ENCODE peak calls at places on chromosomes 1 and 21, in nine cellular contexts. One of them, this sample, is unnamed.

GRCh38 chr1:7941437-7941793 is 776 bp upstream of the TNFRSF9 start:
- DNase-seq in activated CD8-positive, alpha-beta memory T cell treated with anti-CD3 and anti-CD28 coated beads for 24 hours: no peak
- DNase-seq in body of pancreas: no peak
- DNase-seq in fibroblast of the conjunctiva: no peak
- DNase-seq in epithelial cell of esophagus: no peak
- DNase-seq in SK-N-DZ: no peak
- DNase-seq in A549: no peak
- DNase-seq in Kasumi-1: no peak
- DNase-seq in stimulated activated effector memory CD8-positive, alpha-beta T cell treated with anti-CD3 and anti-CD28 coated beads, Interleukin-12 subunit alpha, Interleukin-12 subunit beta, amount 100 ng/mL, for 72 hours: no peak
- DNase-seq in this sample: no peak

GRCh38 chr1:86906419-86906818 is 7.5 kb downstream of the SELENOF start:
- DNase-seq in activated CD8-positive, alpha-beta memory T cell treated with anti-CD3 and anti-CD28 coated beads for 24 hours: no peak
- DNase-seq in body of pancreas: no peak
- DNase-seq in fibroblast of the conjunctiva: no peak
- DNase-seq in epithelial cell of esophagus: no peak
- DNase-seq in SK-N-DZ: no peak
- DNase-seq in A549: no peak
- DNase-seq in Kasumi-1: peak; percentile 41
- DNase-seq in stimulated activated effector memory CD8-positive, alpha-beta T cell treated with anti-CD3 and anti-CD28 coated beads, Interleukin-12 subunit alpha, Interleukin-12 subunit beta, amount 100 ng/mL, for 72 hours: no peak
- DNase-seq in this sample: no peak

GRCh38 chr1:208433086-208433485 is 188.9 kb upstream of the PLXNA2 start:
- DNase-seq in activated CD8-positive, alpha-beta memory T cell treated with anti-CD3 and anti-CD28 coated beads for 24 hours: no peak
- DNase-seq in body of pancreas: no peak
- DNase-seq in fibroblast of the conjunctiva: no peak
- DNase-seq in epithelial cell of esophagus: peak; percentile 16
- DNase-seq in SK-N-DZ: no peak
- DNase-seq in A549: no peak
- DNase-seq in Kasumi-1: no peak
- DNase-seq in stimulated activated effector memory CD8-positive, alpha-beta T cell treated with anti-CD3 and anti-CD28 coated beads, Interleukin-12 subunit alpha, Interleukin-12 subunit beta, amount 100 ng/mL, for 72 hours: no peak
- DNase-seq in this sample: no peak

GRCh38 chr1:232183802-232184201 is 446.1 kb downstream of the SIPA1L2 start:
- DNase-seq in activated CD8-positive, alpha-beta memory T cell treated with anti-CD3 and anti-CD28 coated beads for 24 hours: no peak
- DNase-seq in body of pancreas: no peak
- DNase-seq in fibroblast of the conjunctiva: no peak
- DNase-seq in epithelial cell of esophagus: peak; percentile 43
- DNase-seq in SK-N-DZ: no peak
- DNase-seq in A549: no peak
- DNase-seq in Kasumi-1: no peak
- DNase-seq in stimulated activated effector memory CD8-positive, alpha-beta T cell treated with anti-CD3 and anti-CD28 coated beads, Interleukin-12 subunit alpha, Interleukin-12 subunit beta, amount 100 ng/mL, for 72 hours: no peak
- DNase-seq in this sample: peak; percentile 4

GRCh38 chr1:181390350-181391080 is 92.8 kb upstream of the CACNA1E start:
- DNase-seq in activated CD8-positive, alpha-beta memory T cell treated with anti-CD3 and anti-CD28 coated beads for 24 hours: no peak
- DNase-seq in body of pancreas: peak; percentile 35
- DNase-seq in fibroblast of the conjunctiva: no peak
- DNase-seq in epithelial cell of esophagus: peak; percentile 21
- DNase-seq in SK-N-DZ: no peak
- DNase-seq in A549: no peak
- DNase-seq in Kasumi-1: no peak
- DNase-seq in stimulated activated effector memory CD8-positive, alpha-beta T cell treated with anti-CD3 and anti-CD28 coated beads, Interleukin-12 subunit alpha, Interleukin-12 subunit beta, amount 100 ng/mL, for 72 hours: no peak
- DNase-seq in this sample: no peak

GRCh38 chr1:204980870-204981405 is 62.1 kb upstream of the CNTN2 start:
- DNase-seq in activated CD8-positive, alpha-beta memory T cell treated with anti-CD3 and anti-CD28 coated beads for 24 hours: no peak
- DNase-seq in body of pancreas: no peak
- DNase-seq in fibroblast of the conjunctiva: no peak
- DNase-seq in epithelial cell of esophagus: no peak
- DNase-seq in SK-N-DZ: no peak
- DNase-seq in A549: no peak
- DNase-seq in Kasumi-1: no peak
- DNase-seq in stimulated activated effector memory CD8-positive, alpha-beta T cell treated with anti-CD3 and anti-CD28 coated beads, Interleukin-12 subunit alpha, Interleukin-12 subunit beta, amount 100 ng/mL, for 72 hours: no peak
- DNase-seq in this sample: no peak

GRCh38 chr21:17901458-17902092 is 82.4 kb upstream of the C21orf91 start:
- DNase-seq in activated CD8-positive, alpha-beta memory T cell treated with anti-CD3 and anti-CD28 coated beads for 24 hours: no peak
- DNase-seq in body of pancreas: no peak
- DNase-seq in fibroblast of the conjunctiva: no peak
- DNase-seq in epithelial cell of esophagus: peak; percentile 51
- DNase-seq in SK-N-DZ: no peak
- DNase-seq in A549: no peak
- DNase-seq in Kasumi-1: peak; percentile 11
- DNase-seq in stimulated activated effector memory CD8-positive, alpha-beta T cell treated with anti-CD3 and anti-CD28 coated beads, Interleukin-12 subunit alpha, Interleukin-12 subunit beta, amount 100 ng/mL, for 72 hours: no peak
- DNase-seq in this sample: no peak

GRCh38 chr1:16249838-16250241 is 12.9 kb upstream of the CPLANE2 start:
- DNase-seq in activated CD8-positive, alpha-beta memory T cell treated with anti-CD3 and anti-CD28 coated beads for 24 hours: no peak
- DNase-seq in body of pancreas: peak; percentile 49
- DNase-seq in fibroblast of the conjunctiva: peak; percentile 61
- DNase-seq in epithelial cell of esophagus: no peak
- DNase-seq in SK-N-DZ: no peak
- DNase-seq in A549: no peak
- DNase-seq in Kasumi-1: no peak
- DNase-seq in stimulated activated effector memory CD8-positive, alpha-beta T cell treated with anti-CD3 and anti-CD28 coated beads, Interleukin-12 subunit alpha, Interleukin-12 subunit beta, amount 100 ng/mL, for 72 hours: no peak
- DNase-seq in this sample: no peak

GRCh38 chr1:25022361-25023189 is 92.5 kb upstream of the RUNX3 start:
- DNase-seq in activated CD8-positive, alpha-beta memory T cell treated with anti-CD3 and anti-CD28 coated beads for 24 hours: peak; percentile 95
- DNase-seq in body of pancreas: peak; percentile 37
- DNase-seq in fibroblast of the conjunctiva: peak; percentile 28
- DNase-seq in epithelial cell of esophagus: peak; percentile 86
- DNase-seq in SK-N-DZ: no peak
- DNase-seq in A549: peak; percentile 76
- DNase-seq in Kasumi-1: peak; percentile 97
- DNase-seq in stimulated activated effector memory CD8-positive, alpha-beta T cell treated with anti-CD3 and anti-CD28 coated beads, Interleukin-12 subunit alpha, Interleukin-12 subunit beta, amount 100 ng/mL, for 72 hours: peak; percentile 79
- DNase-seq in this sample: peak; percentile 86

GRCh38 chr1:155078496-155079209 is at the start of gene EFNA3:
- DNase-seq in activated CD8-positive, alpha-beta memory T cell treated with anti-CD3 and anti-CD28 coated beads for 24 hours: peak; percentile 86
- DNase-seq in body of pancreas: peak; percentile 66
- DNase-seq in fibroblast of the conjunctiva: no peak
- DNase-seq in epithelial cell of esophagus: peak; percentile 77
- DNase-seq in SK-N-DZ: peak; percentile 75
- DNase-seq in A549: peak; percentile 50
- DNase-seq in Kasumi-1: no peak
- DNase-seq in stimulated activated effector memory CD8-positive, alpha-beta T cell treated with anti-CD3 and anti-CD28 coated beads, Interleukin-12 subunit alpha, Interleukin-12 subunit beta, amount 100 ng/mL, for 72 hours: peak; percentile 62
- DNase-seq in this sample: peak; percentile 63

GRCh38 chr1:23421752-23422312 is 2.7 kb downstream of the TCEA3 start:
- DNase-seq in activated CD8-positive, alpha-beta memory T cell treated with anti-CD3 and anti-CD28 coated beads for 24 hours: no peak
- DNase-seq in body of pancreas: peak; percentile 85
- DNase-seq in fibroblast of the conjunctiva: peak; percentile 55
- DNase-seq in epithelial cell of esophagus: peak; percentile 29
- DNase-seq in SK-N-DZ: no peak
- DNase-seq in A549: no peak
- DNase-seq in Kasumi-1: no peak
- DNase-seq in stimulated activated effector memory CD8-positive, alpha-beta T cell treated with anti-CD3 and anti-CD28 coated beads, Interleukin-12 subunit alpha, Interleukin-12 subunit beta, amount 100 ng/mL, for 72 hours: no peak
- DNase-seq in this sample: no peak

GRCh38 chr1:39130297-39130696 is 74.2 kb upstream of the MACF1 start:
- DNase-seq in activated CD8-positive, alpha-beta memory T cell treated with anti-CD3 and anti-CD28 coated beads for 24 hours: no peak
- DNase-seq in body of pancreas: no peak
- DNase-seq in fibroblast of the conjunctiva: peak; percentile 62
- DNase-seq in epithelial cell of esophagus: peak; percentile 95
- DNase-seq in SK-N-DZ: no peak
- DNase-seq in A549: peak; percentile 33
- DNase-seq in Kasumi-1: peak; percentile 37
- DNase-seq in stimulated activated effector memory CD8-positive, alpha-beta T cell treated with anti-CD3 and anti-CD28 coated beads, Interleukin-12 subunit alpha, Interleukin-12 subunit beta, amount 100 ng/mL, for 72 hours: no peak
- DNase-seq in this sample: no peak

GRCh38 chr1:245060684-245061374 is 94.0 kb upstream of the KIF26B start:
- DNase-seq in activated CD8-positive, alpha-beta memory T cell treated with anti-CD3 and anti-CD28 coated beads for 24 hours: no peak
- DNase-seq in body of pancreas: peak; percentile 82
- DNase-seq in fibroblast of the conjunctiva: peak; percentile 38
- DNase-seq in epithelial cell of esophagus: no peak
- DNase-seq in SK-N-DZ: no peak
- DNase-seq in A549: peak; percentile 46
- DNase-seq in Kasumi-1: no peak
- DNase-seq in stimulated activated effector memory CD8-positive, alpha-beta T cell treated with anti-CD3 and anti-CD28 coated beads, Interleukin-12 subunit alpha, Interleukin-12 subunit beta, amount 100 ng/mL, for 72 hours: no peak
- DNase-seq in this sample: no peak

GRCh38 chr1:102891868-102892625 is 216.3 kb downstream of the COL11A1 start:
- DNase-seq in activated CD8-positive, alpha-beta memory T cell treated with anti-CD3 and anti-CD28 coated beads for 24 hours: no peak
- DNase-seq in body of pancreas: no peak
- DNase-seq in fibroblast of the conjunctiva: peak; percentile 59
- DNase-seq in epithelial cell of esophagus: peak; percentile 55
- DNase-seq in SK-N-DZ: no peak
- DNase-seq in A549: peak; percentile 11
- DNase-seq in Kasumi-1: no peak
- DNase-seq in stimulated activated effector memory CD8-positive, alpha-beta T cell treated with anti-CD3 and anti-CD28 coated beads, Interleukin-12 subunit alpha, Interleukin-12 subunit beta, amount 100 ng/mL, for 72 hours: no peak
- DNase-seq in this sample: no peak

GRCh38 chr1:17335821-17336718 is 28.1 kb downstream of the PADI4 start:
- DNase-seq in activated CD8-positive, alpha-beta memory T cell treated with anti-CD3 and anti-CD28 coated beads for 24 hours: peak; percentile 85
- DNase-seq in body of pancreas: peak; percentile 72
- DNase-seq in fibroblast of the conjunctiva: peak; percentile 16
- DNase-seq in epithelial cell of esophagus: peak; percentile 78
- DNase-seq in SK-N-DZ: peak; percentile 35
- DNase-seq in A549: peak; percentile 56
- DNase-seq in Kasumi-1: peak; percentile 79
- DNase-seq in stimulated activated effector memory CD8-positive, alpha-beta T cell treated with anti-CD3 and anti-CD28 coated beads, Interleukin-12 subunit alpha, Interleukin-12 subunit beta, amount 100 ng/mL, for 72 hours: peak; percentile 42
- DNase-seq in this sample: peak; percentile 61

GRCh38 chr1:198528376-198528775 is 12.1 kb downstream of the ATP6V1G3 start:
- DNase-seq in activated CD8-positive, alpha-beta memory T cell treated with anti-CD3 and anti-CD28 coated beads for 24 hours: no peak
- DNase-seq in body of pancreas: no peak
- DNase-seq in fibroblast of the conjunctiva: peak; percentile 2
- DNase-seq in epithelial cell of esophagus: no peak
- DNase-seq in SK-N-DZ: no peak
- DNase-seq in A549: no peak
- DNase-seq in Kasumi-1: no peak
- DNase-seq in stimulated activated effector memory CD8-positive, alpha-beta T cell treated with anti-CD3 and anti-CD28 coated beads, Interleukin-12 subunit alpha, Interleukin-12 subunit beta, amount 100 ng/mL, for 72 hours: no peak
- DNase-seq in this sample: no peak

GRCh38 chr1:27622828-27623227 is 12.2 kb downstream of the FGR start:
- DNase-seq in activated CD8-positive, alpha-beta memory T cell treated with anti-CD3 and anti-CD28 coated beads for 24 hours: no peak
- DNase-seq in body of pancreas: no peak
- DNase-seq in fibroblast of the conjunctiva: no peak
- DNase-seq in epithelial cell of esophagus: no peak
- DNase-seq in SK-N-DZ: no peak
- DNase-seq in A549: no peak
- DNase-seq in Kasumi-1: no peak
- DNase-seq in stimulated activated effector memory CD8-positive, alpha-beta T cell treated with anti-CD3 and anti-CD28 coated beads, Interleukin-12 subunit alpha, Interleukin-12 subunit beta, amount 100 ng/mL, for 72 hours: no peak
- DNase-seq in this sample: no peak

GRCh38 chr1:165501351-165501974 is 42.3 kb upstream of the LRRC52 start:
- DNase-seq in activated CD8-positive, alpha-beta memory T cell treated with anti-CD3 and anti-CD28 coated beads for 24 hours: no peak
- DNase-seq in body of pancreas: no peak
- DNase-seq in fibroblast of the conjunctiva: no peak
- DNase-seq in epithelial cell of esophagus: peak; percentile 6
- DNase-seq in SK-N-DZ: no peak
- DNase-seq in A549: no peak
- DNase-seq in Kasumi-1: no peak
- DNase-seq in stimulated activated effector memory CD8-positive, alpha-beta T cell treated with anti-CD3 and anti-CD28 coated beads, Interleukin-12 subunit alpha, Interleukin-12 subunit beta, amount 100 ng/mL, for 72 hours: no peak
- DNase-seq in this sample: no peak

GRCh38 chr1:207752456-207753132 is 740 bp downstream of the CD46 start:
- DNase-seq in activated CD8-positive, alpha-beta memory T cell treated with anti-CD3 and anti-CD28 coated beads for 24 hours: no peak
- DNase-seq in body of pancreas: peak; percentile 63
- DNase-seq in fibroblast of the conjunctiva: no peak
- DNase-seq in epithelial cell of esophagus: peak; percentile 43
- DNase-seq in SK-N-DZ: peak; percentile 29
- DNase-seq in A549: peak; percentile 33
- DNase-seq in Kasumi-1: peak; percentile 19
- DNase-seq in stimulated activated effector memory CD8-positive, alpha-beta T cell treated with anti-CD3 and anti-CD28 coated beads, Interleukin-12 subunit alpha, Interleukin-12 subunit beta, amount 100 ng/mL, for 72 hours: peak; percentile 28
- DNase-seq in this sample: peak; percentile 27

GRCh38 chr1:19774180-19774785 is 25.4 kb downstream of the TMCO4 start:
- DNase-seq in activated CD8-positive, alpha-beta memory T cell treated with anti-CD3 and anti-CD28 coated beads for 24 hours: no peak
- DNase-seq in body of pancreas: no peak
- DNase-seq in fibroblast of the conjunctiva: no peak
- DNase-seq in epithelial cell of esophagus: no peak
- DNase-seq in SK-N-DZ: no peak
- DNase-seq in A549: no peak
- DNase-seq in Kasumi-1: no peak
- DNase-seq in stimulated activated effector memory CD8-positive, alpha-beta T cell treated with anti-CD3 and anti-CD28 coated beads, Interleukin-12 subunit alpha, Interleukin-12 subunit beta, amount 100 ng/mL, for 72 hours: no peak
- DNase-seq in this sample: no peak

GRCh38 chr1:33147997-33148314 is 33.9 kb downstream of the TRIM62 start:
- DNase-seq in activated CD8-positive, alpha-beta memory T cell treated with anti-CD3 and anti-CD28 coated beads for 24 hours: no peak
- DNase-seq in body of pancreas: no peak
- DNase-seq in fibroblast of the conjunctiva: no peak
- DNase-seq in epithelial cell of esophagus: peak; percentile 43
- DNase-seq in SK-N-DZ: no peak
- DNase-seq in A549: peak; percentile 34
- DNase-seq in Kasumi-1: peak; percentile 11
- DNase-seq in stimulated activated effector memory CD8-positive, alpha-beta T cell treated with anti-CD3 and anti-CD28 coated beads, Interleukin-12 subunit alpha, Interleukin-12 subunit beta, amount 100 ng/mL, for 72 hours: no peak
- DNase-seq in this sample: no peak

GRCh38 chr1:54709547-54710292 is 5.9 kb upstream of the TTC4 start:
- DNase-seq in activated CD8-positive, alpha-beta memory T cell treated with anti-CD3 and anti-CD28 coated beads for 24 hours: no peak
- DNase-seq in body of pancreas: no peak
- DNase-seq in fibroblast of the conjunctiva: no peak
- DNase-seq in epithelial cell of esophagus: no peak
- DNase-seq in SK-N-DZ: no peak
- DNase-seq in A549: no peak
- DNase-seq in Kasumi-1: no peak
- DNase-seq in stimulated activated effector memory CD8-positive, alpha-beta T cell treated with anti-CD3 and anti-CD28 coated beads, Interleukin-12 subunit alpha, Interleukin-12 subunit beta, amount 100 ng/mL, for 72 hours: no peak
- DNase-seq in this sample: no peak

GRCh38 chr1:166026143-166026542 is 140.7 kb downstream of the FAM78B start:
- DNase-seq in activated CD8-positive, alpha-beta memory T cell treated with anti-CD3 and anti-CD28 coated beads for 24 hours: no peak
- DNase-seq in body of pancreas: no peak
- DNase-seq in fibroblast of the conjunctiva: no peak
- DNase-seq in epithelial cell of esophagus: no peak
- DNase-seq in SK-N-DZ: no peak
- DNase-seq in A549: no peak
- DNase-seq in Kasumi-1: no peak
- DNase-seq in stimulated activated effector memory CD8-positive, alpha-beta T cell treated with anti-CD3 and anti-CD28 coated beads, Interleukin-12 subunit alpha, Interleukin-12 subunit beta, amount 100 ng/mL, for 72 hours: no peak
- DNase-seq in this sample: no peak

GRCh38 chr1:34590211-34590623 is 164.6 kb upstream of the GJB5 start:
- DNase-seq in activated CD8-positive, alpha-beta memory T cell treated with anti-CD3 and anti-CD28 coated beads for 24 hours: no peak
- DNase-seq in body of pancreas: no peak
- DNase-seq in fibroblast of the conjunctiva: no peak
- DNase-seq in epithelial cell of esophagus: peak; percentile 47
- DNase-seq in SK-N-DZ: no peak
- DNase-seq in A549: peak; percentile 6
- DNase-seq in Kasumi-1: no peak
- DNase-seq in stimulated activated effector memory CD8-positive, alpha-beta T cell treated with anti-CD3 and anti-CD28 coated beads, Interleukin-12 subunit alpha, Interleukin-12 subunit beta, amount 100 ng/mL, for 72 hours: no peak
- DNase-seq in this sample: no peak

GRCh38 chr1:221625026-221625425 is 116.9 kb downstream of the DUSP10 start:
- DNase-seq in activated CD8-positive, alpha-beta memory T cell treated with anti-CD3 and anti-CD28 coated beads for 24 hours: no peak
- DNase-seq in body of pancreas: no peak
- DNase-seq in fibroblast of the conjunctiva: no peak
- DNase-seq in epithelial cell of esophagus: no peak
- DNase-seq in SK-N-DZ: no peak
- DNase-seq in A549: no peak
- DNase-seq in Kasumi-1: no peak
- DNase-seq in stimulated activated effector memory CD8-positive, alpha-beta T cell treated with anti-CD3 and anti-CD28 coated beads, Interleukin-12 subunit alpha, Interleukin-12 subunit beta, amount 100 ng/mL, for 72 hours: no peak
- DNase-seq in this sample: no peak

GRCh38 chr1:175434268-175434860 is 241.8 kb upstream of the KIAA0040 start:
- DNase-seq in activated CD8-positive, alpha-beta memory T cell treated with anti-CD3 and anti-CD28 coated beads for 24 hours: no peak
- DNase-seq in body of pancreas: peak; percentile 50
- DNase-seq in fibroblast of the conjunctiva: no peak
- DNase-seq in epithelial cell of esophagus: no peak
- DNase-seq in SK-N-DZ: no peak
- DNase-seq in A549: peak; percentile 6
- DNase-seq in Kasumi-1: no peak
- DNase-seq in stimulated activated effector memory CD8-positive, alpha-beta T cell treated with anti-CD3 and anti-CD28 coated beads, Interleukin-12 subunit alpha, Interleukin-12 subunit beta, amount 100 ng/mL, for 72 hours: no peak
- DNase-seq in this sample: peak; percentile 27

GRCh38 chr1:77757616-77758015 is 2.0 kb downstream of the USP33 start:
- DNase-seq in activated CD8-positive, alpha-beta memory T cell treated with anti-CD3 and anti-CD28 coated beads for 24 hours: no peak
- DNase-seq in body of pancreas: no peak
- DNase-seq in fibroblast of the conjunctiva: peak; percentile 65
- DNase-seq in epithelial cell of esophagus: peak; percentile 57
- DNase-seq in SK-N-DZ: no peak
- DNase-seq in A549: no peak
- DNase-seq in Kasumi-1: no peak
- DNase-seq in stimulated activated effector memory CD8-positive, alpha-beta T cell treated with anti-CD3 and anti-CD28 coated beads, Interleukin-12 subunit alpha, Interleukin-12 subunit beta, amount 100 ng/mL, for 72 hours: no peak
- DNase-seq in this sample: no peak

GRCh38 chr1:151720974-151721787 is at the start of gene RIIAD1:
- DNase-seq in activated CD8-positive, alpha-beta memory T cell treated with anti-CD3 and anti-CD28 coated beads for 24 hours: peak; percentile 77
- DNase-seq in body of pancreas: peak; percentile 23
- DNase-seq in fibroblast of the conjunctiva: no peak
- DNase-seq in epithelial cell of esophagus: peak; percentile 12
- DNase-seq in SK-N-DZ: peak; percentile 82
- DNase-seq in A549: no peak
- DNase-seq in Kasumi-1: no peak
- DNase-seq in stimulated activated effector memory CD8-positive, alpha-beta T cell treated with anti-CD3 and anti-CD28 coated beads, Interleukin-12 subunit alpha, Interleukin-12 subunit beta, amount 100 ng/mL, for 72 hours: no peak
- DNase-seq in this sample: peak; percentile 56